ENCODE peak calls at places on chromosomes 11 and 22, in seven cellular contexts. Z, U, E, J, C, P and F are unnamed samples.

GRCh38 chr11:92667446-92668165 is 301.8 kb upstream of the MTNR1B start:
- DNase-seq in Z (no peak), U (no peak), E (no peak), J (peak; percentile 86), C (no peak), P (no peak), F (no peak)

GRCh38 chr11:95134491-95134890 is 44.8 kb downstream of the ENDOD1 start:
- DNase-seq in Z (peak; percentile 30), U (no peak), E (peak; percentile 70), J (no peak), C (no peak), P (no peak), F (peak; percentile 99)

GRCh38 chr11:130476200-130476921 is 27.9 kb downstream of the ADAMTS15 start:
- DNase-seq in Z (no peak), U (no peak), E (no peak), J (no peak), C (no peak), P (no peak), F (no peak)

GRCh38 chr11:134362192-134362901 is 30.6 kb downstream of the GLB1L2 start:
- DNase-seq in Z (no peak), U (no peak), E (no peak), J (no peak), C (no peak), P (no peak), F (no peak)

GRCh38 chr11:34680918-34681554 is 60.1 kb downstream of the EHF start:
- DNase-seq in Z (peak; percentile 90), U (no peak), E (peak; percentile 37), J (no peak), C (no peak), P (peak; percentile 53), F (peak; percentile 72)

GRCh38 chr22:40416267-40416570 is 45.8 kb downstream of the SGSM3 start:
- DNase-seq in Z (no peak), U (no peak), E (no peak), J (no peak), C (no peak), P (no peak), F (no peak)

GRCh38 chr11:3808846-3809623 is 675 bp downstream of the PGAP2 start:
- DNase-seq in Z (peak; percentile 81), U (peak; percentile 79), E (peak; percentile 34), J (peak; percentile 27), C (no peak), P (peak; percentile 74), F (peak; percentile 76)

GRCh38 chr11:122601131-122602125 is 54.1 kb upstream of the UBASH3B start:
- DNase-seq in Z (peak; percentile 56), U (no peak), E (peak; percentile 68), J (no peak), C (peak; percentile 41), P (peak; percentile 40), F (peak; percentile 63)

GRCh38 chr11:19524171-19524671 is 188.4 kb upstream of the NAV2 start:
- DNase-seq in Z (no peak), U (no peak), E (no peak), J (no peak), C (no peak), P (no peak), F (no peak)

GRCh38 chr11:66443602-66444001 is 5.0 kb upstream of the MRPL11 start:
- DNase-seq in Z (peak; percentile 59), U (no peak), E (peak; percentile 22), J (no peak), C (no peak), P (no peak), F (peak; percentile 71)

GRCh38 chr22:28442951-28443876 is 236.4 kb downstream of the TTC28 start:
- DNase-seq in Z (no peak), U (no peak), E (peak; percentile 71), J (peak; percentile 78), C (peak; percentile 67), P (peak; percentile 20), F (peak; percentile 61)

GRCh38 chr11:125903753-125904659 is at the start of gene DDX25:
- DNase-seq in Z (no peak), U (no peak), E (no peak), J (peak; percentile 85), C (no peak), P (no peak), F (peak; percentile 0)

GRCh38 chr11:2772544-2773031 is 72.8 kb upstream of the KCNQ1OT1 start:
- DNase-seq in Z (no peak), U (no peak), E (peak; percentile 14), J (no peak), C (peak; percentile 10), P (no peak), F (peak; percentile 66)

GRCh38 chr22:40679964-40680818 is 907 bp downstream of the MCHR1 start:
- DNase-seq in Z (peak; percentile 15), U (no peak), E (no peak), J (peak; percentile 69), C (no peak), P (no peak), F (peak; percentile 41)

GRCh38 chr11:44622721-44623258 is 57.3 kb downstream of the CD82 start:
- DNase-seq in Z (no peak), U (no peak), E (peak; percentile 10), J (no peak), C (no peak), P (no peak), F (no peak)

GRCh38 chr22:48228468-48228867 is 1466.0 kb downstream of the TBC1D22A start:
- DNase-seq in Z (no peak), U (no peak), E (no peak), J (no peak), C (no peak), P (no peak), F (no peak)

GRCh38 chr11:104876838-104877500 is 21.3 kb downstream of the CASP12 start:
- DNase-seq in Z (no peak), U (no peak), E (no peak), J (no peak), C (no peak), P (no peak), F (no peak)

GRCh38 chr22:37843746-37844089 is 416 bp downstream of the ANKRD54 start:
- DNase-seq in Z (no peak), U (peak; percentile 54), E (peak; percentile 53), J (no peak), C (no peak), P (no peak), F (no peak)

GRCh38 chr11:6568191-6568918 is 35.1 kb downstream of the RRP8 start:
- DNase-seq in Z (peak; percentile 24), U (peak; percentile 92), E (peak; percentile 80), J (peak; percentile 68), C (no peak), P (no peak), F (peak; percentile 20)

GRCh38 chr11:63951779-63952536 is 13.2 kb downstream of the NAA40 start:
- DNase-seq in Z (no peak), U (no peak), E (no peak), J (no peak), C (no peak), P (no peak), F (peak; percentile 54)

GRCh38 chr11:72568861-72569260 is 105.4 kb downstream of the PDE2A start:
- DNase-seq in Z (no peak), U (no peak), E (no peak), J (no peak), C (no peak), P (no peak), F (no peak)
- H3K4me1 ChIP-seq in Z (peaks cover 3% of the 10 kb centered on the region), U (no peaks in the 10 kb centered on the region), E (no peaks in the 10 kb centered on the region), J (peaks cover 7% of the 10 kb centered on the region), C (no peaks in the 10 kb centered on the region), P (no peaks in the 10 kb centered on the region), F (peaks cover 36% of the 10 kb centered on the region)

GRCh38 chr11:106989056-106989455 is 29.2 kb downstream of the GUCY1A2 start:
- DNase-seq in Z (no peak), U (no peak), E (no peak), J (no peak), C (no peak), P (no peak), F (peak; percentile 27)
- H3K27ac ChIP-seq in Z (no peak overlapping the region), U (no peak overlapping the region), E (peak overlapping the region; percentile 28), J (no peak overlapping the region), C (peak overlapping the region; percentile 83), P (no peak overlapping the region), F (no peak overlapping the region)

DNA sequence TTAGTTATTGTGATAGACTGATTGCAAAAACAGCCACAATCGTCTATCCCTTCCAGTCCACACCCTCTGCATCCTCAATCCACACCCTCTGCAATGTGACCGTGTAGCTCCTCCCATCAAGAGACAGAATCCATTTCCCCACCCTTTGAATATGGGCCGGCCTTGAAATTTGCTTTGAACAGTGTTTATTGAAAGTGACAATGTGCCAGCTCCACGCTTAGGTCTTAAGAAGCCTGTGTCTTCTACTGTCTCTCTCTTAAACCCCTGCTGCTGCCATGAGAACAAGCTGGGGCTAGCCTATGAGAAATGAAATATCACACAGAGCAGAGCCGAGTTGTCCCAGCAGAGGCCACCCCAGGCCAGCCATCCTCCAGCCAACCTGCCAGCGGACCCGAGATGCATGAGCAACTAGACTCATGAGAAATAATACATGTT is 22.3 kb upstream of the MICAL2 start:
- DNase-seq in Z (peak; percentile 82), U (peak; percentile 67), E (no peak), J (no peak), C (no peak), P (no peak), F (peak; percentile 95)
- TF ChIP-seq CTCF in Z (peak; percentile 30), U (peak; percentile 89), E (no peak), J (no peak), C (no peak), P (peak; percentile 67), F (peak; percentile 79)

GRCh38 chr22:30250039-30250565 is 3.5 kb upstream of the LIF start:
- DNase-seq in Z (no peak), U (no peak), E (no peak), J (no peak), C (no peak), P (no peak), F (no peak)

GRCh38 chr22:30250713-30251267 is 4.2 kb upstream of the LIF start:
- DNase-seq in Z (peak; percentile 75), U (no peak), E (no peak), J (no peak), C (no peak), P (no peak), F (no peak)

GRCh38 chr22:30247974-30248373 is 1.4 kb upstream of the LIF start:
- DNase-seq in Z (no peak), U (no peak), E (no peak), J (no peak), C (no peak), P (no peak), F (no peak)

GRCh38 chr22:30248484-30248883 is 1.9 kb upstream of the LIF start:
- DNase-seq in Z (no peak), U (no peak), E (no peak), J (no peak), C (no peak), P (no peak), F (no peak)

GRCh38 chr22:30249049-30250038 is 2.8 kb upstream of the LIF start:
- DNase-seq in Z (no peak), U (peak; percentile 25), E (no peak), J (no peak), C (peak; percentile 51), P (peak; percentile 40), F (no peak)
- H3K4me1 ChIP-seq in Z (peaks cover 100% of the 10 kb centered on the region), U (no peaks in the 10 kb centered on the region), E (peaks cover 16% of the 10 kb centered on the region), J (peaks cover 14% of the 10 kb centered on the region), C (peaks cover 8% of the 10 kb centered on the region), P (peaks cover 66% of the 10 kb centered on the region), F (peaks cover 28% of the 10 kb centered on the region)

DNA sequence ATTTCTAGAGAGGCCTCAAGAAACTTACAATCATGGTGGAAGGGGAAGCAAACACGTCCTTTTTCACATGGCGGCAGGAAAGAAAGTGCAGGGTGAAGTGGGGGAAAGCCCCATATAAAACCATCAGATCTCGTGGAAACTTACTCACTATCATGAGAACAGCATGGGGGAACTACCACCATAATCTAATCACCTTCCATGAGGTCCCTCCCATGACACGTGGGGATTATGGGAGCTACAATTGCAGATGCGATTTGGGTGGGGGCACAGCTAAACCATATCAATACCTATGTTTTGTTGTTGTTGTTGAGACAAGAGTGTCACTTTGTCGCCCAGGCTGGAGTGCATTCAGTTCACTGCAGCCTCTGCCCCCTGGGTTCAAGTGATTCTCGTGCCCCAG is 29.9 kb downstream of the SFI1 start:
- DNase-seq in Z (no peak), U (no peak), E (no peak), J (no peak), C (no peak), P (no peak), F (no peak)
- H3K27ac ChIP-seq in Z (no peak overlapping the region), U (no peak overlapping the region), E (no peak overlapping the region), J (no peak overlapping the region), C (no peak overlapping the region), P (no peak overlapping the region), F (no peak overlapping the region)